ENCODE peak calls at places on chromosomes 3 and 15, in six cellular contexts. H is CD14-positive monocyte, C is GM13976, U is MV-4-11, N is heart right ventricle, J is frontal cortex. O is an unnamed sample.

GRCh38 chr15:36609793-36610192 is 30.4 kb downstream of the CDIN1 start:
- DNase-seq in H (no peak), J (no peak), C (no peak), N (no peak), U (no peak), O (no peak)

GRCh38 chr3:36319683-36320082 is 60.6 kb upstream of the STAC start:
- DNase-seq in N (no peak), U (no peak), J (no peak), H (no peak), C (no peak), O (no peak)

GRCh38 chr15:31077181-31077580 is 24.3 kb downstream of the TRPM1 start:
- DNase-seq in C (no peak), U (no peak), J (no peak), N (no peak), H (no peak), O (no peak)

GRCh38 chr15:58517252-58517681 is 85.5 kb downstream of the LIPC start:
- DNase-seq in N (no peak), H (no peak), C (no peak), J (no peak), U (peak), O (no peak)

GRCh38 chr3:188819939-188820338 is 351.8 kb upstream of the TPRG1 start:
- DNase-seq in U (peak), J (no peak), N (no peak), C (no peak), H (no peak), O (no peak)

GRCh38 chr3:48402281-48402732 is 27.6 kb downstream of the PLXNB1 start:
- DNase-seq in N (no peak), J (peak), H (no peak), C (peak), U (peak), O (no peak)

GRCh38 chr3:125160911-125161371 is 51.6 kb downstream of the SLC12A8 start:
- DNase-seq in C (no peak), H (no peak), U (no peak), J (no peak), N (no peak), O (peak)

GRCh38 chr15:44591326-44591725 is 54.4 kb downstream of the EIF3J start:
- DNase-seq in N (no peak), U (no peak), H (no peak), J (no peak), C (no peak), O (no peak)

GRCh38 chr15:31062310-31062964 is 39.1 kb downstream of the TRPM1 start:
- DNase-seq in H (no peak), J (no peak), N (no peak), C (no peak), U (no peak), O (no peak)

GRCh38 chr3:28243424-28244106 is 2.1 kb downstream of the CMC1 start:
- DNase-seq in C (no peak), U (peak), N (no peak), H (no peak), J (no peak), O (no peak)

GRCh38 chr15:43008150-43008549 is 87.6 kb upstream of the TTBK2 start:
- DNase-seq in J (no peak), C (no peak), H (no peak), N (no peak), U (no peak), O (no peak)

GRCh38 chr15:62509395-62509973 is 344.4 kb upstream of the C2CD4B start:
- DNase-seq in U (no peak), H (no peak), N (no peak), C (no peak), J (no peak), O (no peak)

GRCh38 chr15:77012868-77013267 is 17.9 kb downstream of the PSTPIP1 start:
- DNase-seq in C (no peak), H (no peak), J (no peak), U (no peak), N (no peak), O (no peak)

GRCh38 chr15:75904241-75904631 is 558 bp downstream of the FBXO22 start:
- DNase-seq in N (peak), H (peak), J (no peak), C (peak), U (peak), O (no peak)

GRCh38 chr3:193134895-193135294 is 106.1 kb upstream of the PLAAT1 start:
- DNase-seq in C (no peak), H (no peak), N (no peak), U (no peak), J (no peak), O (peak)

GRCh38 chr3:129184396-129184656 is 630 bp upstream of the CNBP start:
- DNase-seq in H (no peak), U (no peak), N (peak), J (peak), C (peak), O (no peak)